ENCODE peak calls at places on chromosomes 3 and 15, in five cellular contexts. One of them, this sample, is unnamed. For H3K9me3, the result is how much of the 10 kb centered on the place peaks cover.

GRCh38 chr3:112739252-112739945 is 98.5 kb upstream of the CCDC80 start:
- DNase-seq in uterus: no peak
- DNase-seq in CD8-positive, alpha-beta memory T cell: no peak
- DNase-seq in astrocyte: peak
- DNase-seq in ovary: no peak
- DNase-seq in this sample: no peak

GRCh38 chr15:71448688-71449114 is 333.4 kb downstream of the THSD4 start:
- DNase-seq in uterus: peak
- DNase-seq in CD8-positive, alpha-beta memory T cell: no peak
- DNase-seq in astrocyte: peak
- DNase-seq in ovary: peak
- DNase-seq in this sample: peak

GRCh38 chr15:52778457-52778856 is 11.7 kb downstream of the ONECUT1 start:
- DNase-seq in uterus: no peak
- DNase-seq in CD8-positive, alpha-beta memory T cell: no peak
- DNase-seq in astrocyte: no peak
- DNase-seq in ovary: no peak
- DNase-seq in this sample: no peak

GRCh38 chr3:138442433-138442832 is 8.0 kb downstream of the ESYT3 start:
- DNase-seq in uterus: no peak
- DNase-seq in CD8-positive, alpha-beta memory T cell: no peak
- DNase-seq in astrocyte: peak
- DNase-seq in ovary: no peak
- DNase-seq in this sample: peak

GRCh38 chr3:144162042-144162441 is 190.4 kb downstream of the DIPK2A start:
- DNase-seq in uterus: no peak
- DNase-seq in CD8-positive, alpha-beta memory T cell: no peak
- DNase-seq in astrocyte: peak
- DNase-seq in ovary: no peak
- DNase-seq in this sample: no peak

GRCh38 chr3:187770224-187770623 is 25.0 kb upstream of the BCL6 start:
- DNase-seq in uterus: no peak
- DNase-seq in CD8-positive, alpha-beta memory T cell: no peak
- DNase-seq in astrocyte: no peak
- DNase-seq in ovary: no peak
- DNase-seq in this sample: no peak

GRCh38 chr15:79179108-79179561 is 88.6 kb upstream of the RASGRF1 start:
- DNase-seq in uterus: no peak
- DNase-seq in CD8-positive, alpha-beta memory T cell: no peak
- DNase-seq in astrocyte: peak
- DNase-seq in ovary: no peak
- DNase-seq in this sample: no peak

GRCh38 chr3:33592999-33593398 is 125.1 kb downstream of the CLASP2 start:
- DNase-seq in uterus: no peak
- DNase-seq in CD8-positive, alpha-beta memory T cell: no peak
- DNase-seq in astrocyte: no peak
- DNase-seq in ovary: no peak
- DNase-seq in this sample: no peak

GRCh38 chr3:31462050-31462569 is 70.6 kb upstream of the STT3B start:
- DNase-seq in uterus: no peak
- DNase-seq in CD8-positive, alpha-beta memory T cell: peak
- DNase-seq in astrocyte: no peak
- DNase-seq in ovary: no peak
- DNase-seq in this sample: peak

GRCh38 chr3:12444582-12445468 is 39.5 kb upstream of the TSEN2 start:
- DNase-seq in uterus: no peak
- DNase-seq in CD8-positive, alpha-beta memory T cell: no peak
- DNase-seq in astrocyte: peak
- DNase-seq in ovary: no peak
- DNase-seq in this sample: peak

GRCh38 chr15:80750591-80750990 is 28.6 kb upstream of the CEMIP start:
- DNase-seq in uterus: no peak
- DNase-seq in CD8-positive, alpha-beta memory T cell: no peak
- DNase-seq in astrocyte: peak
- DNase-seq in ovary: no peak
- DNase-seq in this sample: no peak

DNA sequence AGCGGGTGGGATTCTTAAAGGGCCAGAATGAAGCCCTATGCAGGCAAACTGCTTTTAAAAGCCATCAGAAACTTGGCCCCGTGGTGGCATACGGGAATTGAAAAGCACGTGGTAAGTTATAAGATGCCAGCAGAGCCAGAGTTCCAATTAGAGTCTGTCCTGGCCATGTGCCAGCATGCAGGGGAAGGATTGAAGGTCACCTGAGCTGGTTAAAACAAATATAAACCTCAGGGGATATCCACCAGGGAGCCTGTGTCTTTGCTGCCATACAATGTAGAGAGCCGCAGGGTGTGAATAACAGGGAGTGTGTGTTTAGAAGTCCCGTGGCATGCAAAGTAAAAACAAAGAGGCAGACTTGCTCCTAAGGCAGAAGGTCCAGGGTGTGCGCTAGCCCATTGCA is 381.0 kb upstream of the NDN start:
- DNase-seq in uterus: no peak
- DNase-seq in CD8-positive, alpha-beta memory T cell: no peak
- DNase-seq in astrocyte: no peak
- DNase-seq in ovary: no peak
- DNase-seq in this sample: no peak
- H3K9me3 ChIP-seq in uterus: under half
- H3K9me3 ChIP-seq in CD8-positive, alpha-beta memory T cell: under half
- H3K9me3 ChIP-seq in astrocyte: under half
- H3K9me3 ChIP-seq in ovary: under half
- H3K9me3 ChIP-seq in this sample: under half

GRCh38 chr3:15630646-15631350 is 29.3 kb downstream of the BTD start:
- DNase-seq in uterus: no peak
- DNase-seq in CD8-positive, alpha-beta memory T cell: no peak
- DNase-seq in astrocyte: peak
- DNase-seq in ovary: no peak
- DNase-seq in this sample: no peak
- H3K4me3 ChIP-seq in uterus: no peak
- H3K4me3 ChIP-seq in CD8-positive, alpha-beta memory T cell: peak
- H3K4me3 ChIP-seq in astrocyte: peak
- H3K4me3 ChIP-seq in ovary: no peak
- H3K4me3 ChIP-seq in this sample: no peak

GRCh38 chr3:54121404-54122045 is 827 bp upstream of the CACNA2D3 start:
- DNase-seq in uterus: no peak
- DNase-seq in CD8-positive, alpha-beta memory T cell: no peak
- DNase-seq in astrocyte: no peak
- DNase-seq in ovary: peak
- DNase-seq in this sample: no peak
- H3K27ac ChIP-seq in uterus: no peak
- H3K27ac ChIP-seq in CD8-positive, alpha-beta memory T cell: no peak
- H3K27ac ChIP-seq in astrocyte: no peak
- H3K27ac ChIP-seq in ovary: peak
- H3K27ac ChIP-seq in this sample: no peak

GRCh38 chr3:43335799-43336198 is 49.5 kb downstream of the SNRK start:
- DNase-seq in uterus: no peak
- DNase-seq in CD8-positive, alpha-beta memory T cell: no peak
- DNase-seq in astrocyte: no peak
- DNase-seq in ovary: no peak
- DNase-seq in this sample: no peak
- H3K9me3 ChIP-seq in uterus: under half
- H3K9me3 ChIP-seq in CD8-positive, alpha-beta memory T cell: under half
- H3K9me3 ChIP-seq in astrocyte: under half
- H3K9me3 ChIP-seq in ovary: under half
- H3K9me3 ChIP-seq in this sample: under half